ENCODE peak calls at places on chromosomes 3 and 15, in eight cellular contexts. J is colonic mucosa, V is tibial artery, A is upper lobe of left lung, T is fibroblast of lung, B is HCT116, M is left ventricle myocardium inferior, H is lower lobe of right lung. X is an unnamed sample.

GRCh38 chr3:150146891-150147761 is 176.4 kb upstream of the PFN2 start:
- DNase-seq in J (no peak), V (no peak), A (no peak), T (peak; percentile 98), B (no peak), M (no peak), H (no peak), X (no peak)

GRCh38 chr3:13023251-13024055 is 49.8 kb downstream of the IQSEC1 start:
- DNase-seq in J (no peak), V (no peak), A (no peak), T (no peak), B (no peak), M (peak; percentile 13), H (peak; percentile 31), X (no peak)

GRCh38 chr3:112115806-112116383 is 17.2 kb downstream of the GCSAM start:
- DNase-seq in J (no peak), V (no peak), A (no peak), T (no peak), B (no peak), M (no peak), H (no peak), X (no peak)

GRCh38 chr3:2826036-2826435 is 284.1 kb downstream of the IL5RA start:
- DNase-seq in J (no peak), V (no peak), A (no peak), T (no peak), B (no peak), M (no peak), H (no peak), X (no peak)

GRCh38 chr3:157063926-157064325 is 96.0 kb downstream of the CCNL1 start:
- DNase-seq in J (no peak), V (no peak), A (no peak), T (peak; percentile 83), B (no peak), M (no peak), H (no peak), X (no peak)

GRCh38 chr3:170642882-170643601 is 57.2 kb upstream of the SLC7A14 start:
- DNase-seq in J (no peak), V (peak; percentile 36), A (no peak), T (no peak), B (no peak), M (peak; percentile 53), H (no peak), X (no peak)

GRCh38 chr15:64731807-64732151 is 43.6 kb downstream of the RBPMS2 start:
- DNase-seq in J (no peak), V (no peak), A (no peak), T (no peak), B (no peak), M (no peak), H (no peak), X (no peak)

GRCh38 chr3:48716508-48716981 is 476 bp downstream of the IP6K2 start:
- DNase-seq in J (no peak), V (no peak), A (no peak), T (peak; percentile 4), B (no peak), M (no peak), H (no peak), X (no peak)

GRCh38 chr3:43958005-43958770 is 267.4 kb downstream of the ABHD5 start:
- DNase-seq in J (no peak), V (no peak), A (no peak), T (no peak), B (no peak), M (no peak), H (no peak), X (no peak)

GRCh38 chr3:9311265-9311664 is 51.6 kb upstream of the THUMPD3 start:
- DNase-seq in J (no peak), V (no peak), A (no peak), T (peak; percentile 41), B (no peak), M (no peak), H (no peak), X (no peak)

GRCh38 chr15:45378913-45379262 is 544 bp upstream of the GATM start:
- DNase-seq in J (no peak), V (peak; percentile 37), A (no peak), T (no peak), B (no peak), M (no peak), H (no peak), X (no peak)

GRCh38 chr3:136929984-136930671 is 27.7 kb upstream of the IL20RB start:
- DNase-seq in J (peak; percentile 87), V (peak; percentile 62), A (peak; percentile 39), T (peak; percentile 23), B (no peak), M (peak; percentile 53), H (no peak), X (no peak)

GRCh38 chr3:170701696-170702678 is 116.1 kb upstream of the SLC7A14 start:
- DNase-seq in J (no peak), V (no peak), A (no peak), T (peak; percentile 49), B (no peak), M (no peak), H (no peak), X (no peak)

DNA sequence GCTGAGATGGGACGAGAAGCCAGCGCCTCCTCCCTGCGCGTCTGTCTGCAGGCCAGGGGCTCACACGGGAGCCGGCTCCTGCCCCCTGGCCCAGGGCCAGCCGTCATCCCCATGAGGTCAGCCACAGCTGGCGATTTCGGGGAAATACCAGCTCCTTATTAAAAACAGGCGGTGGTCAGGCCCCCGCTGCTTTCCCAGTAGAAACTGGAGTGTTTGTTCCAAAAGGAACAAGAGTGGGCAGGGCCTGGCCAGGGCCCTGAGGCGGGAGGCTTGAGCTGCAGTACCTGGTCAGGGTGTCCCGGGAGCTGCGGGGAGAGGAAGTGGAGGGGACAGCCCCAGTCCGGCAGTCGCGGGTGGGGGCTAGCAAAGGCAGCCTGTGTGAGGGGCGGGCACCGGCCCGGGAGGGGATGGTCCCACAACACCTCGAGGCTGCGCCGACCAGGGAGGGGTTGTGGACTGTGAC is 17.8 kb downstream of the MYL3 start:
- DNase-seq in J (peak; percentile 31), V (peak; percentile 71), A (peak; percentile 89), T (peak; percentile 67), B (no peak), M (peak; percentile 80), H (peak; percentile 85), X (peak; percentile 84)
- H3K27ac ChIP-seq in J (peak overlapping the region; percentile 4), V (peak overlapping the region; percentile 73), A (peak overlapping the region; percentile 84), T (peak overlapping the region; percentile 31), B (no peak overlapping the region), M (peak overlapping the region; percentile 95), H (peak overlapping the region; percentile 80), X (peak overlapping the region; percentile 78)

DNA sequence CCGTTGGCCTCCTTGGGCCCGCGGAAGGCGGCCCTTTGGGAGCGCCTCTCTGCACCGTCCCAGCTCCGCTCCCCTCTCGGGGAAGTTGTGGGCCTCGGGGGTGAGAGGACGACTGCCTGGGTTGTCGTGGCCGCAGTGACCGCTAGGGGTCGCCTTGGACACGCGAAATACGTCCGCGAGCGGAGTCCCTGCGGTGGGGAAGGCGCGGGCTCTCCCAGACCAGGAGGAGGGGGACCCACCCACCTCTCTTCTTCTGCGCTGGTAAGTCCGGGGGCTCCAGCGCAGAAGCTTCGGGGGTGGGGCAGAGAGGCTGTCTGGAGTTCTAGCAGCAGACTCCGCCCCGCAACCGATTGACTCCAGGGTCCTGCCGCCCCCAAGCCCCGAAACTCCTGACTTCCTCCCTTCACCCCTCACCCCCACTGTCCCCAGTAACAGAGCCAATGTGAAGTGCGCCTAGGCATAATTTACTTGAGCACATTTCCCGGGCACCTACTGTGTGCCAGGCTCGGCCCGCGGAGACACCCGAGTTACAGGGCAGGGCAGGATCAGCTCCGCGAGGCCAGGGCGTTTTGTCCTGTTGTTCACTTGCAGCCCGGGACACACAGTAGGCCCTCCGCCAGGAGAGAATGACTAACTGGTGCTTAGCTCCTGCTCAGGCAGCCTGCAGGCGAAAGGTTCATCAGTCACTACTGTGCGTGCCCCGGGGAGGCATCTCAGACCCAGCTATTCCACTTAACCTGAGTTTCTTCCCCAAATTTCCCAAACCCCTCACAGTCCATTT is 32.8 kb downstream of the DNASE1L3 start:
- DNase-seq in J (peak; percentile 97), V (peak; percentile 85), A (peak; percentile 90), T (peak; percentile 74), B (peak; percentile 51), M (peak; percentile 91), H (peak; percentile 91), X (peak; percentile 87)
- H3K4me3 ChIP-seq in J (peak overlapping the region; percentile 39), V (peak overlapping the region; percentile 56), A (peak overlapping the region; percentile 41), T (peak overlapping the region; percentile 20), B (peak overlapping the region; percentile 43), M (peak overlapping the region; percentile 68), H (peak overlapping the region; percentile 43), X (peak overlapping the region; percentile 40)

DNA sequence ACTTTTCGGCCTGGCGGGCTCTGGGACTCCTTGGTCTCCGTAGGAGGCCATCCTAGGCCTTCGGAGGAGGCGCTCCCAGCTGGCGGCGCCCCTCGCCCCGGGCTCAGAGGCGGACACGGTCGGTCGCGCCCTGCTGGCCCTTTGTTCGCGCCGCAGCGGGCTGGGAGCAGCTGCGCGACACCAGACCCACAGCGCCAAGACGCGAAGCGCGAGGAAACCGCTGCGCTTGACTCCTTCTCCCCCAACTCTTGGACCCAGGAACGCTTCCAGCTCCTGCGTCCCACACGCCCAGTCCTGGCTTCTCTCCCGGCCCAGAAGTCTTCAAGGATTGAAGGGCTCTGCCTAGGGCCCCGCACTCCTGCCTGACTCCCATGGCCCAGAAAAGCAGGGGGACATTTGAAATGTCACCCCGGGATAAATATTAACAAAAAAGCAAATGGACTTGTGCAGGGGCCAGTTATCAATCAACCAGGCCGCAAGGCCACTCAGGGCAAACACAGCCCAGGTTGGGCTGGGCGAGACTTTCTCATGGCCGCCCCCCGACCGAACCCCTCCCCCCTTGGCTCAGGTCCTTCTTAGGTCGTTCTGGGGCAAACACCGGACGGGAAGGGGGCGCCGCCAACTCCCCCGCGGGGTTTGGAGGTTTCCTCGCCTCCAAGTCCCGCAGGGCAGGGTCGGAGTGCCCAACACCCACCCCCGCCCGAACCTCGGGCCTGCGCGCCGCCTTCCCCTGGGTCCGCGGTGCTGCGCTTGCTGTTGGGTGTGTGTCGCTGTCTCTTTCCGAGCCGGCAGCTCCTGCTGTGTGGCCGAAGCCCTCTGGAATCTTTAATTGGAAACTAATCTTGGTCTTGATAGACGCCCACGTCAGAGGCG is 5.1 kb downstream of the ONECUT1 start:
- DNase-seq in J (no peak), V (no peak), A (no peak), T (no peak), B (no peak), M (no peak), H (peak; percentile 32), X (no peak)
- H3K27me3 ChIP-seq in J (peaks cover 79% of the 10 kb centered on the region), V (peaks cover 98% of the 10 kb centered on the region), A (peaks cover 71% of the 10 kb centered on the region), T (peaks cover 67% of the 10 kb centered on the region), B (peaks cover 5% of the 10 kb centered on the region), M (peaks cover 99% of the 10 kb centered on the region), H (peaks cover 95% of the 10 kb centered on the region), X (peaks cover 62% of the 10 kb centered on the region)

GRCh38 chr3:171804618-171805389 is 5.5 kb downstream of the PLD1 start:
- DNase-seq in J (no peak), V (peak; percentile 34), A (no peak), T (peak; percentile 76), B (no peak), M (no peak), H (no peak), X (no peak)

GRCh38 chr3:171807806-171808205 is 2.5 kb downstream of the PLD1 start:
- DNase-seq in J (no peak), V (no peak), A (no peak), T (no peak), B (no peak), M (no peak), H (no peak), X (no peak)

GRCh38 chr3:171807129-171807675 is 3.1 kb downstream of the PLD1 start:
- DNase-seq in J (no peak), V (no peak), A (no peak), T (no peak), B (no peak), M (no peak), H (no peak), X (no peak)

GRCh38 chr3:171806200-171807128 is 3.8 kb downstream of the PLD1 start:
- DNase-seq in J (no peak), V (no peak), A (no peak), T (peak; percentile 75), B (no peak), M (no peak), H (no peak), X (no peak)

GRCh38 chr3:171805687-171806086 is 4.6 kb downstream of the PLD1 start:
- DNase-seq in J (no peak), V (no peak), A (no peak), T (no peak), B (no peak), M (no peak), H (no peak), X (no peak)
- H3K27ac ChIP-seq in J (peak overlapping the region; percentile 70), V (peak overlapping the region; percentile 61), A (peak overlapping the region; percentile 63), T (peak overlapping the region; percentile 70), B (no peak overlapping the region), M (peak overlapping the region; percentile 86), H (no peak overlapping the region), X (peak overlapping the region; percentile 64)